ENCODE peak calls at places on chromosomes 6 and 20, in five cellular contexts. One of them, this sample, is unnamed.

GRCh38 chr6:6458166-6458565 is 130.4 kb upstream of the LY86 start:
- DNase-seq in IMR-90: no peak
- DNase-seq in putamen: no peak
- DNase-seq in dermis blood vessel endothelial cell: no peak
- DNase-seq in brain microvascular endothelial cell: no peak
- DNase-seq in this sample: no peak

GRCh38 chr6:35341557-35341956 is 801 bp upstream of the PPARD start:
- DNase-seq in dermis blood vessel endothelial cell: no peak
- DNase-seq in brain microvascular endothelial cell: no peak
- DNase-seq in putamen: no peak
- DNase-seq in IMR-90: no peak
- DNase-seq in this sample: no peak

GRCh38 chr6:48141975-48142374 is 31.0 kb upstream of the PTCHD4 start:
- DNase-seq in putamen: no peak
- DNase-seq in brain microvascular endothelial cell: no peak
- DNase-seq in IMR-90: no peak
- DNase-seq in dermis blood vessel endothelial cell: no peak
- DNase-seq in this sample: no peak

GRCh38 chr6:50239853-50240252 is 190.1 kb upstream of the DEFB112 start:
- DNase-seq in brain microvascular endothelial cell: no peak
- DNase-seq in IMR-90: no peak
- DNase-seq in dermis blood vessel endothelial cell: no peak
- DNase-seq in putamen: no peak
- DNase-seq in this sample: no peak

GRCh38 chr20:433300-433975 is 25.3 kb downstream of the RBCK1 start:
- DNase-seq in dermis blood vessel endothelial cell: no peak
- DNase-seq in putamen: no peak
- DNase-seq in brain microvascular endothelial cell: no peak
- DNase-seq in IMR-90: no peak
- DNase-seq in this sample: no peak

GRCh38 chr6:68233623-68234022 is 401.5 kb upstream of the ADGRB3 start:
- DNase-seq in putamen: no peak
- DNase-seq in dermis blood vessel endothelial cell: no peak
- DNase-seq in IMR-90: peak
- DNase-seq in brain microvascular endothelial cell: peak
- DNase-seq in this sample: no peak

GRCh38 chr6:3614918-3615317 is 136.6 kb downstream of the PXDC1 start:
- DNase-seq in brain microvascular endothelial cell: no peak
- DNase-seq in putamen: no peak
- DNase-seq in IMR-90: no peak
- DNase-seq in dermis blood vessel endothelial cell: no peak
- DNase-seq in this sample: no peak

GRCh38 chr6:21808551-21809181 is 215.1 kb downstream of the SOX4 start:
- DNase-seq in brain microvascular endothelial cell: no peak
- DNase-seq in dermis blood vessel endothelial cell: no peak
- DNase-seq in putamen: no peak
- DNase-seq in IMR-90: no peak
- DNase-seq in this sample: no peak

GRCh38 chr6:82185948-82186347 is 61.6 kb downstream of the IBTK start:
- DNase-seq in dermis blood vessel endothelial cell: no peak
- DNase-seq in brain microvascular endothelial cell: no peak
- DNase-seq in putamen: no peak
- DNase-seq in IMR-90: no peak
- DNase-seq in this sample: no peak

GRCh38 chr6:151647871-151648639 is 154.2 kb downstream of the CCDC170 start:
- DNase-seq in putamen: no peak
- DNase-seq in brain microvascular endothelial cell: peak
- DNase-seq in IMR-90: no peak
- DNase-seq in dermis blood vessel endothelial cell: peak
- DNase-seq in this sample: no peak

GRCh38 chr6:52454556-52454955 is 34.4 kb downstream of the EFHC1 start:
- DNase-seq in brain microvascular endothelial cell: no peak
- DNase-seq in putamen: no peak
- DNase-seq in IMR-90: peak
- DNase-seq in dermis blood vessel endothelial cell: peak
- DNase-seq in this sample: no peak

GRCh38 chr6:38687549-38687948 is 15.4 kb downstream of the GLO1 start:
- DNase-seq in brain microvascular endothelial cell: no peak
- DNase-seq in IMR-90: no peak
- DNase-seq in putamen: no peak
- DNase-seq in dermis blood vessel endothelial cell: no peak
- DNase-seq in this sample: no peak

GRCh38 chr6:142819603-142820335 is 125.2 kb downstream of the HIVEP2 start:
- DNase-seq in dermis blood vessel endothelial cell: peak
- DNase-seq in IMR-90: peak
- DNase-seq in brain microvascular endothelial cell: no peak
- DNase-seq in putamen: no peak
- DNase-seq in this sample: no peak

GRCh38 chr6:134510920-134511319 is 193.0 kb upstream of the SGK1 start:
- DNase-seq in IMR-90: no peak
- DNase-seq in brain microvascular endothelial cell: no peak
- DNase-seq in putamen: no peak
- DNase-seq in dermis blood vessel endothelial cell: peak
- DNase-seq in this sample: no peak

GRCh38 chr20:63854069-63854765 is 7.1 kb upstream of the ABHD16B start:
- DNase-seq in putamen: no peak
- DNase-seq in IMR-90: no peak
- DNase-seq in dermis blood vessel endothelial cell: no peak
- DNase-seq in brain microvascular endothelial cell: no peak
- DNase-seq in this sample: no peak

GRCh38 chr6:129029778-129030177 is 146.8 kb downstream of the LAMA2 start:
- DNase-seq in dermis blood vessel endothelial cell: peak
- DNase-seq in IMR-90: no peak
- DNase-seq in brain microvascular endothelial cell: no peak
- DNase-seq in putamen: no peak
- DNase-seq in this sample: no peak

GRCh38 chr20:48403362-48403761 is 424.4 kb downstream of the PREX1 start:
- DNase-seq in putamen: no peak
- DNase-seq in dermis blood vessel endothelial cell: no peak
- DNase-seq in brain microvascular endothelial cell: no peak
- DNase-seq in IMR-90: no peak
- DNase-seq in this sample: no peak

GRCh38 chr6:33958208-33958862 is 154.5 kb upstream of the MLN start:
- DNase-seq in IMR-90: no peak
- DNase-seq in putamen: no peak
- DNase-seq in dermis blood vessel endothelial cell: peak
- DNase-seq in brain microvascular endothelial cell: no peak
- DNase-seq in this sample: no peak

GRCh38 chr20:48502758-48503157 is 325.0 kb downstream of the PREX1 start:
- DNase-seq in dermis blood vessel endothelial cell: no peak
- DNase-seq in putamen: no peak
- DNase-seq in IMR-90: no peak
- DNase-seq in brain microvascular endothelial cell: no peak
- DNase-seq in this sample: no peak

GRCh38 chr6:108116781-108117426 is 42.4 kb upstream of the OSTM1 start:
- DNase-seq in brain microvascular endothelial cell: no peak
- DNase-seq in putamen: no peak
- DNase-seq in dermis blood vessel endothelial cell: no peak
- DNase-seq in IMR-90: no peak
- DNase-seq in this sample: no peak

GRCh38 chr20:38143646-38144554 is 21.2 kb downstream of the TGM2 start:
- DNase-seq in putamen: no peak
- DNase-seq in dermis blood vessel endothelial cell: peak
- DNase-seq in brain microvascular endothelial cell: peak
- DNase-seq in IMR-90: peak
- DNase-seq in this sample: no peak

GRCh38 chr20:2234788-2235187 is 61.0 kb upstream of the TGM3 start:
- DNase-seq in IMR-90: no peak
- DNase-seq in brain microvascular endothelial cell: no peak
- DNase-seq in dermis blood vessel endothelial cell: peak
- DNase-seq in putamen: no peak
- DNase-seq in this sample: no peak

GRCh38 chr6:111361648-111362047 is 121.4 kb downstream of the REV3L start:
- DNase-seq in IMR-90: peak
- DNase-seq in dermis blood vessel endothelial cell: peak
- DNase-seq in brain microvascular endothelial cell: peak
- DNase-seq in putamen: peak
- DNase-seq in this sample: peak

GRCh38 chr20:34180460-34181108 is 60.6 kb upstream of the ASIP start:
- DNase-seq in putamen: no peak
- DNase-seq in dermis blood vessel endothelial cell: no peak
- DNase-seq in IMR-90: no peak
- DNase-seq in brain microvascular endothelial cell: no peak
- DNase-seq in this sample: no peak

GRCh38 chr6:151690303-151690702 is 117.2 kb upstream of the ESR1 start:
- DNase-seq in IMR-90: no peak
- DNase-seq in putamen: no peak
- DNase-seq in dermis blood vessel endothelial cell: no peak
- DNase-seq in brain microvascular endothelial cell: no peak
- DNase-seq in this sample: peak

GRCh38 chr20:50224553-50225255 is 34.1 kb downstream of the CEBPB start:
- DNase-seq in brain microvascular endothelial cell: peak
- DNase-seq in IMR-90: peak
- DNase-seq in putamen: peak
- DNase-seq in dermis blood vessel endothelial cell: peak
- DNase-seq in this sample: no peak

GRCh38 chr20:7741866-7742265 is 198.4 kb downstream of the HAO1 start:
- DNase-seq in IMR-90: no peak
- DNase-seq in dermis blood vessel endothelial cell: peak
- DNase-seq in brain microvascular endothelial cell: no peak
- DNase-seq in putamen: no peak
- DNase-seq in this sample: no peak

GRCh38 chr20:33433465-33433864 is 10.1 kb downstream of the SNTA1 start:
- DNase-seq in dermis blood vessel endothelial cell: no peak
- DNase-seq in putamen: peak
- DNase-seq in IMR-90: no peak
- DNase-seq in brain microvascular endothelial cell: no peak
- DNase-seq in this sample: peak

GRCh38 chr20:52129611-52130010 is 62.0 kb downstream of the ZFP64 start:
- DNase-seq in dermis blood vessel endothelial cell: no peak
- DNase-seq in IMR-90: peak
- DNase-seq in brain microvascular endothelial cell: peak
- DNase-seq in putamen: no peak
- DNase-seq in this sample: no peak